ENCODE peak calls at places on chromosomes 1 and 21, in six cellular contexts. V, X, N, H, Y and P are unnamed samples.

GRCh38 chr1:107229711-107230110 is 88.9 kb downstream of the NTNG1 start:
- DNase-seq in V (no peak), X (no peak), Y (no peak), H (no peak), N (no peak), P (no peak)

GRCh38 chr1:104163912-104164476 is 414.3 kb downstream of the AMY1C start:
- DNase-seq in Y (no peak), N (no peak), V (no peak), X (no peak), H (no peak), P (no peak)

GRCh38 chr1:48937732-48938131 is 161.0 kb upstream of the BEND5 start:
- DNase-seq in X (no peak), N (no peak), V (no peak), Y (no peak), H (no peak), P (no peak)

GRCh38 chr21:17613242-17613676 is 558 bp upstream of the BTG3 start:
- DNase-seq in V (no peak), Y (peak), H (peak), N (peak), X (no peak), P (no peak)

GRCh38 chr21:45469273-45470086 is 64.5 kb downstream of the COL18A1 start:
- DNase-seq in X (no peak), Y (no peak), N (no peak), H (no peak), V (no peak), P (no peak)

GRCh38 chr1:244052011-244052727 is 1.1 kb downstream of the ZBTB18 start:
- DNase-seq in N (no peak), Y (no peak), V (no peak), X (no peak), H (peak), P (peak)

GRCh38 chr1:53693773-53694717 is 44.9 kb downstream of the GLIS1 start:
- DNase-seq in Y (peak), N (no peak), V (no peak), H (peak), X (peak), P (peak)

GRCh38 chr1:219085082-219085481 is 88.6 kb upstream of the LYPLAL1 start:
- DNase-seq in N (no peak), H (peak), V (no peak), X (no peak), Y (peak), P (peak)

GRCh38 chr1:11478571-11479374 is at the start of gene DISP3:
- DNase-seq in N (peak), X (peak), V (peak), Y (peak), H (peak), P (peak)

DNA sequence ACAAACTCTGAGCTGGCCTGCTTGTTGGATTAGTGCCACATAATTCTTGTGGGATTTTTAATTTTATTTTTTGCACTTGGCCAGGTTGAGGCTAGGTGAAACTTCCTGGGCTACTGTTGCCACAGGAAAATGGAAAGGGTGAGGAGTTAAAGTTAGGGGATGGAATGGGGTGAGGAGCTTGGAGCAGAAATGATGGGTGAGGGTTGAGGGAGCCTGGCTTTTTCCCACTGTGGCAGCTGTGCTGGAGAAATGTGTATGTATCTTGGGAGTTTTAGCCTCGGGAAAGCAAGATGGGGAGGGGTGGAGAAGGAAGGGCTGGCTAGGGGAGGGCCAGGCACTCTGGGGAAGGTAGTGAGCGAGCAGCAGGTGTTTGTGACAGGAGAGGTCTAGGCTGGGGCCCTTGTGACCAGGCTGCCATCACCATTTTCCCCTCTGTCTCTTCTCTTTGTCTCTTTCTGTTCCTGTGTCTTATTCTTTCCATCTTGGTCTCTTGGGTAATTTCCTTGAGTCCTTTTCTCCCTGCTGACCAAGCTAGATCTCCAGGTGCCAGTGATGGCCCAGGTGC is 2.0 kb downstream of the ZNF687 start:
- DNase-seq in H (no peak), V (no peak), X (no peak), N (no peak), Y (no peak), P (no peak)
- H3K4me3 ChIP-seq in H (no peak), V (no peak), X (no peak), N (peak), Y (peak), P (no peak)

GRCh38 chr21:39084979-39085729 is 98.1 kb downstream of the PSMG1 start:
- DNase-seq in N (no peak), Y (no peak), X (no peak), V (no peak), H (no peak), P (no peak)

GRCh38 chr21:39085843-39086415 is 97.3 kb downstream of the PSMG1 start:
- DNase-seq in H (no peak), X (no peak), N (no peak), Y (no peak), V (no peak), P (no peak)

GRCh38 chr21:39087238-39087975 is 95.8 kb downstream of the PSMG1 start:
- DNase-seq in V (no peak), H (no peak), Y (no peak), X (no peak), N (no peak), P (no peak)

GRCh38 chr21:39087976-39088370 is 95.3 kb downstream of the PSMG1 start:
- DNase-seq in V (no peak), H (no peak), N (no peak), X (no peak), Y (no peak), P (no peak)

DNA sequence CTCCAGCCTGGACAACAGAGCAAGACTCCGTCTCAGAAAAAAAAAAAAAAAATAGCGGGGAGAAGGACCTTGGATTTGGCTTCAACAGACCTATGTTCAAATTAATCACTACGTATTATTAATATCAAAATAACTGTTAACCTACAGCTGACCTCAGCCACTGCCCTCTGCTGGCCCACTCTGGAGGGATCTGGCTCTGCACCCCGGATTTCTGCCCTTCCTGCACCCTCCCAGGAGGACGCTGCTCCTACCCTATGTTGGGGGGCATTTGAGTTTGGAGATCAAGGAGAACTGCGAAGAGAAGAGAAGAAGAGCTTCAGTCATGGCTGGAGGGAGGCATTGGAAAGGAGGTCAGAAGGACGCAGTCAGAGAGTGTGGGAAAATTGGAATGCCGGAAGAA is 96.7 kb downstream of the PSMG1 start:
- DNase-seq in Y (no peak), X (no peak), N (no peak), V (no peak), H (no peak), P (no peak)
- TF ChIP-seq CTCF in Y (peak), X (peak), N (no peak), V (peak), H (no peak), P (peak)

DNA sequence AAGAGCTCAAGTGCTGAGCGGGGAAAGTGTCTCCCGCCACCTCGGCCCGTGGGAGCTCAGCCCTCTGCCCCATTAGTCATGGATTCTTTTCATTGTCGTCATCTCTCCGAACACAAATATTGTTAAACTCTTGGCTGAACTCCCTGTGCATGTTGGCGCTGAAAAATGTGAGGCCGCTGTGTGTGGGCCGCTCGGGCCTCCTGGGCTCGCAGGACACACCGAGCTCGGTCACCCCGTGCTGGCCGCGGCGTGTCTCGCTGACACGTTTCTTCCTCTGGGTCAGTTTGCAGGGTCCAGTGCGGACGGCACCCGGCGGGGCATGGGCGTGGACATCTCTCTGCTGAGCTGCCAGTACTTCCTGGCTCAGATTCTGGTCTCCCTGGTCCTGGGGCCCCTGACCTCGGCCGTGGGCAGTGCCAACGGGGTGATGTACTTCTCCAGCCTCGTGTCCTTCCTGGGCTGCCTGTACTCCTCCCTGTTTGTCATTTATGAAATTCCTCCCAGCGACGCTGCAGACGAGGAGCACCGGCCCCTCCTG is 25.6 kb downstream of the SLC45A1 start:
- DNase-seq in X (peak), Y (peak), N (peak), H (peak), V (peak), P (peak)
- H3K4me3 ChIP-seq in X (peak), Y (peak), N (peak), H (peak), V (peak), P (peak)

DNA sequence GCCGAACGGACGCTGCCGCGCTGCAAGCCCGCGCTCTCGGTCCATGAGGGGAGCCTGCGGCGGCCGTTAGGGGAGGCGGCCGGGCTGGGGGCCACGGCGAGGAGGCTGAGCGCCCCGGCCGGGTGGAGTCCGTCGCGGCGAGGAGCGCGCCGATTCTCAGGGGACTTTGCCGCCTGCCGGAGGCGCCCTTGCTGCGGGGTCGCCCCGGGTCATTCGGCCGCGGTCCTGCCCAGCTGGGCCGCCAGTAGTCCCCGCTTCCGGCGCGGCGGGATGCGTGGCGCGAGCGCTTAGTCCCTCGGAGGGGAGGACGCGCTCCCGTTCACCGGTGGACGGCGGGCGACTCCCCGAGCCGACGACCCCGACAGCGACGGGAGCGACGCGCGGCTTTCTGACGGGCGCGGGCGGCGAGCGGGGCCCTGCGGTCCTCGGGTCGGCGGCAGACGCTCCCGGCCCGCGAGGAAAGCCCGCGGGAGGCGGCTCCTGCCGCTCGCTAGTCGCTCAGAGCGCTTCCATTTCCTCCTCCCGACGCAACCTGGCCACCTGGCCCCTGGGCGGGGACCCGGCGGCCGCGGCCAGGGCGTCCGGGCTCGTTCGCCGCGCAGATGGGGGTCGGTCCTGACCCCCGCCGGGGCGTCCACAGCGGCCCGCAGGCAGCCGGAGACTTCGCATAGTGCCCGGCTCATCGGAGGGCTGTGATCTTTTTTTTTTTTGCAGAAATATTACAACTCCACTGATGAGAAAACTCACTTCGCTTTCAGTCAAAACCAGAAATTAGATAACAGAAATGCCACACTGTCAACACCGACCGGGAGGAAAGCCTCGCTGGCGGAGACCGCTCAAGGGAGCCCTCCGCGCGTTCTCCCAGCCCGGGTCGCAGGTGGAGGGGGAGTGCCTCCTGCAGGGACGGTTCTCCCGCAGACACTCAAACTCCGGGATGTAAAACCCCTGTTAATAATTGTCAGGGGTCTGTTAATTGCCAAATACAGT is 640 bp upstream of the ZBTB21 start:
- DNase-seq in V (no peak), N (no peak), X (no peak), H (no peak), Y (no peak), P (no peak)
- TF ChIP-seq CTCF in V (no peak), N (peak), X (no peak), H (no peak), Y (no peak), P (no peak)

GRCh38 chr1:226350504-226350865 is 41.5 kb upstream of the LIN9 start:
- DNase-seq in Y (no peak), V (no peak), N (peak), H (no peak), X (no peak), P (no peak)
- H3K4me3 ChIP-seq in Y (no peak), V (no peak), N (no peak), H (no peak), X (no peak), P (no peak)

DNA sequence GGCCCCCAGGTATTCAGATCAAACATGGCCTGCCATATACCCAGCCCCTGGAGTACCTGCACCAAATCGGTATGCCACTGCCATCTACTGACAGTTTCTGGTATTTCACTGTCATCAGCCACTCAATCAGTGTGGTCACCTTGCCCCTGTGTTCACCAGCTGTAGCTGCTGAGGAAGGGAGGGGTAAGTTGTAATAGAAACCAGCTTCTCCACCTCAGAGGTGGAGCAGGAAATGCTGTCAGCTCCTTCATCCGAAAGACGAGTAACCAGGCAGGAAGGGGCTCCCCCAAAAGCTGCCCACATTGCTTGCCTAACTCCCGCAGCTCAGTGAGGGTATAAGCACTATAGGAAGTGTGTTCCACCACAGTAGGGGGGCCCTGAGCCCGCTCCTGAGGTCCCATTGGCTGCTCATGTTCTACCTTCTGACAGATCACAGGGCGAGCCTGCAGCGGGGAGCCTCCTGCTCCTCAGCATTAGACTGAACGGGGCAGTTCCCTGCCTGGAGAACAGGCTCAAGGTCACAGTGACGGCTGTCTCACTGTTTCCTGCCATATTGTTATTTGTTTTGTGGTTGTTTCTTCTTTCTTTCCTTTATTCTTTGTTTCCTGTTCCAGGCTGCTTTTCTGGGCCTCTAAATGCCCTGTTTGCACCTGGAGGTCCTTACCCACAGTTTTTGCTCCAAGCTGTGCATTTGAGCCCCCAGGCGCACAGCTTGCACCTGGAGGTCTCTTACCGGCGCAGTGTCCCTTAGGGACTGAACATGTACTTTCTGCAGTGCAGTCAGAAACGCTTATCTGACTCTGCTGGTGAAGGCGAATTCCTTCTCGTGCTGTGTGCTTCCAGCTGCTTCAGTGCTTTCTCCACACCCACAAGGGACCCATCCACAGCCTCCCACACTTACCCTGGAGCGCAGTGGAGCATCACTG is 1638.3 kb downstream of the MRPL39 start:
- DNase-seq in H (peak), V (no peak), N (peak), X (peak), Y (peak), P (peak)
- TF ChIP-seq CTCF in H (peak), V (peak), N (peak), X (peak), Y (peak), P (no peak)

GRCh38 chr21:25567472-25567871 is 39.8 kb downstream of the MRPL39 start:
- DNase-seq in H (no peak), Y (no peak), N (no peak), X (no peak), V (no peak), P (no peak)

GRCh38 chr21:25569084-25569483 is 38.2 kb downstream of the MRPL39 start:
- DNase-seq in H (no peak), N (no peak), Y (no peak), V (no peak), X (no peak), P (no peak)

GRCh38 chr21:25571726-25572121 is 35.6 kb downstream of the MRPL39 start:
- DNase-seq in Y (no peak), H (no peak), N (no peak), V (no peak), X (no peak), P (no peak)

GRCh38 chr21:25568230-25568629 is 39.1 kb downstream of the MRPL39 start:
- DNase-seq in N (no peak), X (peak), H (peak), Y (peak), V (no peak), P (peak)

DNA sequence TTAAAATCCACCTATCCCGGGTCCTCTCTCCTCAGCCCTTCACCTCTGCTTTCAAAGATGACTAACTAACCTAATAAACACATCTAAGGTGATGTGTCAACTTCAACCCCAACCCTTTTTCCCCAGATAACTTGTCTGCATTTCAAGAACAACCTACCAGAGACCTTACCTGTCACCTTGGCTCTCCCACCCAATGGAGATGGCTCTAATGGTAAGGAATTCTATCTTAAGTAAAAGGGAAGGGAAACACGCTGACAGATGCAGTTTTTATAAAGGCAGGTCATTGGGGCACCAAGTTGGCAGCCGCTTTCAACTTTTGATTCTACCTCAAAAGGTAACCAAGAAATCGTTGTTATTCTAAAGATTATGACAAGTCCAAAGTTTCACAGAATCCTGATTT is 37.6 kb downstream of the MRPL39 start:
- DNase-seq in X (no peak), V (no peak), H (no peak), N (no peak), Y (no peak), P (no peak)
- H3K4me3 ChIP-seq in X (no peak), V (no peak), H (no peak), N (no peak), Y (no peak), P (no peak)

GRCh38 chr1:212606734-212607205 is 1.8 kb upstream of the ATF3 start:
- DNase-seq in Y (no peak), V (no peak), N (peak), H (no peak), X (no peak), P (peak)
- TF ChIP-seq CTCF in Y (no peak), V (no peak), N (peak), H (no peak), X (no peak), P (no peak)

GRCh38 chr1:2233997-2234761 is 6.1 kb downstream of the SKI start:
- DNase-seq in H (peak), Y (peak), X (peak), N (peak), V (no peak), P (peak)

GRCh38 chr1:2232916-2233438 is 4.9 kb downstream of the SKI start:
- DNase-seq in H (peak), N (no peak), V (no peak), X (no peak), Y (peak), P (no peak)

GRCh38 chr1:2234762-2235113 is 6.6 kb downstream of the SKI start:
- DNase-seq in V (no peak), X (no peak), Y (no peak), N (no peak), H (no peak), P (no peak)

GRCh38 chr1:2232255-2232915 is 4.3 kb downstream of the SKI start:
- DNase-seq in N (no peak), Y (no peak), V (no peak), X (no peak), H (no peak), P (peak)

GRCh38 chr1:2233468-2233867 is 5.3 kb downstream of the SKI start:
- DNase-seq in H (peak), Y (peak), N (no peak), V (no peak), X (no peak), P (no peak)
- H3K4me3 ChIP-seq in H (peak), Y (peak), N (peak), V (no peak), X (peak), P (peak)

DNA sequence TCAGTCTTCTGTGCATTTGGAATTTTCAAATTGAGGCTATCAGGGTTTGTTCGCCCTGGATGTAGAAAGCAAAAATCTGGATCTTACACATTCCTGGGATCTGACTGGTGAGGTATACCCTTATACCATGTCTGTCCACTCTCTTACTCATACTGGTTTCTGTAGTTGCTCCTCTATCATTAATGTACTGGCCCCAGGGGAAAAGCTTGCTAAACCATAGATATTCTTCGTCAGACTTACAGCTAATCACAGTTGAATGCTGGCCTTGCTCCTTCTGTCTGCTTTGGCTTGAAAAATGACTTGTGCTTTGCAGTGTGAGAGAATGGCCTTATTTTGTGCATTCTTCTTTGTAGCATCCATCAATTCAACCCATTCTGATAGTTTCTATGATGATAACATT is 30.5 kb downstream of the TBCE start:
- DNase-seq in V (no peak), X (peak), Y (peak), N (no peak), H (peak), P (peak)
- TF ChIP-seq CTCF in V (no peak), X (no peak), Y (no peak), N (no peak), H (no peak), P (no peak)